ENCODE peak calls at places on chromosomes 6 and 20, in seven cellular contexts. One of them, this sample, is unnamed.

GRCh38 chr6:105352037-105352617 is 50.8 kb downstream of the PREP start:
- DNase-seq in foreskin fibroblast: no peak
- DNase-seq in lower lobe of right lung: no peak
- DNase-seq in stomach: no peak
- DNase-seq in astrocyte of the spinal cord: no peak
- DNase-seq in suprapubic skin: no peak
- DNase-seq in neural crest cell: no peak
- DNase-seq in this sample: no peak

GRCh38 chr20:61788343-61788742 is 277.3 kb downstream of the TAF4 start:
- DNase-seq in foreskin fibroblast: no peak
- DNase-seq in lower lobe of right lung: peak
- DNase-seq in stomach: no peak
- DNase-seq in astrocyte of the spinal cord: no peak
- DNase-seq in suprapubic skin: no peak
- DNase-seq in neural crest cell: no peak
- DNase-seq in this sample: no peak

GRCh38 chr6:45466686-45467085 is 89.0 kb upstream of the SUPT3H start:
- DNase-seq in foreskin fibroblast: no peak
- DNase-seq in lower lobe of right lung: no peak
- DNase-seq in stomach: no peak
- DNase-seq in astrocyte of the spinal cord: no peak
- DNase-seq in suprapubic skin: no peak
- DNase-seq in neural crest cell: no peak
- DNase-seq in this sample: no peak

GRCh38 chr6:41927253-41927652 is 6.0 kb downstream of the BYSL start:
- DNase-seq in foreskin fibroblast: no peak
- DNase-seq in lower lobe of right lung: no peak
- DNase-seq in stomach: no peak
- DNase-seq in astrocyte of the spinal cord: no peak
- DNase-seq in suprapubic skin: no peak
- DNase-seq in neural crest cell: no peak
- DNase-seq in this sample: no peak

GRCh38 chr20:53157443-53158408 is 185.6 kb downstream of the TSHZ2 start:
- DNase-seq in foreskin fibroblast: peak
- DNase-seq in lower lobe of right lung: peak
- DNase-seq in stomach: peak
- DNase-seq in astrocyte of the spinal cord: peak
- DNase-seq in suprapubic skin: no peak
- DNase-seq in neural crest cell: peak
- DNase-seq in this sample: peak

GRCh38 chr20:23235173-23236027 is 115.2 kb upstream of the NXT1 start:
- DNase-seq in foreskin fibroblast: no peak
- DNase-seq in lower lobe of right lung: peak
- DNase-seq in stomach: peak
- DNase-seq in astrocyte of the spinal cord: peak
- DNase-seq in suprapubic skin: peak
- DNase-seq in neural crest cell: peak
- DNase-seq in this sample: no peak

GRCh38 chr6:25332671-25333071 is 53.5 kb downstream of the CARMIL1 start:
- DNase-seq in foreskin fibroblast: no peak
- DNase-seq in lower lobe of right lung: no peak
- DNase-seq in stomach: no peak
- DNase-seq in astrocyte of the spinal cord: no peak
- DNase-seq in suprapubic skin: no peak
- DNase-seq in neural crest cell: no peak
- DNase-seq in this sample: no peak

GRCh38 chr6:91569071-91569470 is 982.2 kb upstream of the MAP3K7 start:
- DNase-seq in foreskin fibroblast: no peak
- DNase-seq in lower lobe of right lung: no peak
- DNase-seq in stomach: no peak
- DNase-seq in astrocyte of the spinal cord: peak
- DNase-seq in suprapubic skin: no peak
- DNase-seq in neural crest cell: no peak
- DNase-seq in this sample: no peak

GRCh38 chr6:372336-372911 is 19.1 kb upstream of the IRF4 start:
- DNase-seq in foreskin fibroblast: no peak
- DNase-seq in lower lobe of right lung: no peak
- DNase-seq in stomach: no peak
- DNase-seq in astrocyte of the spinal cord: no peak
- DNase-seq in suprapubic skin: no peak
- DNase-seq in neural crest cell: no peak
- DNase-seq in this sample: no peak

GRCh38 chr6:75268121-75268987 is 16.2 kb downstream of the TMEM30A start:
- DNase-seq in foreskin fibroblast: no peak
- DNase-seq in lower lobe of right lung: no peak
- DNase-seq in stomach: no peak
- DNase-seq in astrocyte of the spinal cord: no peak
- DNase-seq in suprapubic skin: no peak
- DNase-seq in neural crest cell: no peak
- DNase-seq in this sample: no peak

GRCh38 chr20:43191946-43192847 is 2.5 kb upstream of the PTPRT start:
- DNase-seq in foreskin fibroblast: no peak
- DNase-seq in lower lobe of right lung: no peak
- DNase-seq in stomach: no peak
- DNase-seq in astrocyte of the spinal cord: no peak
- DNase-seq in suprapubic skin: no peak
- DNase-seq in neural crest cell: peak
- DNase-seq in this sample: no peak

GRCh38 chr6:33384581-33385020 is 7.0 kb upstream of the KIFC1 start:
- DNase-seq in foreskin fibroblast: peak
- DNase-seq in lower lobe of right lung: no peak
- DNase-seq in stomach: no peak
- DNase-seq in astrocyte of the spinal cord: peak
- DNase-seq in suprapubic skin: no peak
- DNase-seq in neural crest cell: no peak
- DNase-seq in this sample: no peak

GRCh38 chr6:135423649-135424128 is 73.9 kb downstream of the AHI1 start:
- DNase-seq in foreskin fibroblast: peak
- DNase-seq in lower lobe of right lung: no peak
- DNase-seq in stomach: no peak
- DNase-seq in astrocyte of the spinal cord: peak
- DNase-seq in suprapubic skin: no peak
- DNase-seq in neural crest cell: no peak
- DNase-seq in this sample: peak

GRCh38 chr6:12769556-12770255 is 53.1 kb downstream of the PHACTR1 start:
- DNase-seq in foreskin fibroblast: peak
- DNase-seq in lower lobe of right lung: no peak
- DNase-seq in stomach: no peak
- DNase-seq in astrocyte of the spinal cord: no peak
- DNase-seq in suprapubic skin: no peak
- DNase-seq in neural crest cell: no peak
- DNase-seq in this sample: no peak

GRCh38 chr20:33561981-33562601 is 72.2 kb downstream of the CBFA2T2 start:
- DNase-seq in foreskin fibroblast: peak
- DNase-seq in lower lobe of right lung: no peak
- DNase-seq in stomach: peak
- DNase-seq in astrocyte of the spinal cord: peak
- DNase-seq in suprapubic skin: peak
- DNase-seq in neural crest cell: no peak
- DNase-seq in this sample: peak

GRCh38 chr6:89530982-89531381 is 98.0 kb downstream of the ANKRD6 start:
- DNase-seq in foreskin fibroblast: no peak
- DNase-seq in lower lobe of right lung: no peak
- DNase-seq in stomach: no peak
- DNase-seq in astrocyte of the spinal cord: no peak
- DNase-seq in suprapubic skin: no peak
- DNase-seq in neural crest cell: no peak
- DNase-seq in this sample: no peak

GRCh38 chr20:49167811-49168507 is 20.2 kb downstream of the STAU1 start:
- DNase-seq in foreskin fibroblast: no peak
- DNase-seq in lower lobe of right lung: no peak
- DNase-seq in stomach: no peak
- DNase-seq in astrocyte of the spinal cord: no peak
- DNase-seq in suprapubic skin: no peak
- DNase-seq in neural crest cell: no peak
- DNase-seq in this sample: peak

GRCh38 chr6:21263531-21264287 is 329.8 kb upstream of the SOX4 start:
- DNase-seq in foreskin fibroblast: no peak
- DNase-seq in lower lobe of right lung: no peak
- DNase-seq in stomach: no peak
- DNase-seq in astrocyte of the spinal cord: peak
- DNase-seq in suprapubic skin: no peak
- DNase-seq in neural crest cell: no peak
- DNase-seq in this sample: no peak

GRCh38 chr6:44464051-44464450 is 76.5 kb downstream of the CDC5L start:
- DNase-seq in foreskin fibroblast: no peak
- DNase-seq in lower lobe of right lung: no peak
- DNase-seq in stomach: no peak
- DNase-seq in astrocyte of the spinal cord: no peak
- DNase-seq in suprapubic skin: no peak
- DNase-seq in neural crest cell: no peak
- DNase-seq in this sample: no peak

GRCh38 chr20:23060629-23061028 is 11.2 kb upstream of the THBD start:
- DNase-seq in foreskin fibroblast: no peak
- DNase-seq in lower lobe of right lung: no peak
- DNase-seq in stomach: no peak
- DNase-seq in astrocyte of the spinal cord: no peak
- DNase-seq in suprapubic skin: no peak
- DNase-seq in neural crest cell: no peak
- DNase-seq in this sample: no peak

GRCh38 chr20:62707981-62708521 is 585 bp upstream of the NTSR1 start:
- DNase-seq in foreskin fibroblast: no peak
- DNase-seq in lower lobe of right lung: no peak
- DNase-seq in stomach: no peak
- DNase-seq in astrocyte of the spinal cord: no peak
- DNase-seq in suprapubic skin: no peak
- DNase-seq in neural crest cell: no peak
- DNase-seq in this sample: no peak

GRCh38 chr6:27616313-27617045 is 143.6 kb upstream of the ZNF184 start:
- DNase-seq in foreskin fibroblast: no peak
- DNase-seq in lower lobe of right lung: no peak
- DNase-seq in stomach: no peak
- DNase-seq in astrocyte of the spinal cord: no peak
- DNase-seq in suprapubic skin: no peak
- DNase-seq in neural crest cell: no peak
- DNase-seq in this sample: no peak

GRCh38 chr6:27623103-27623502 is 150.2 kb upstream of the ZNF184 start:
- DNase-seq in foreskin fibroblast: no peak
- DNase-seq in lower lobe of right lung: no peak
- DNase-seq in stomach: no peak
- DNase-seq in astrocyte of the spinal cord: no peak
- DNase-seq in suprapubic skin: no peak
- DNase-seq in neural crest cell: no peak
- DNase-seq in this sample: no peak

GRCh38 chr6:27619436-27619835 is 146.5 kb upstream of the ZNF184 start:
- DNase-seq in foreskin fibroblast: no peak
- DNase-seq in lower lobe of right lung: no peak
- DNase-seq in stomach: no peak
- DNase-seq in astrocyte of the spinal cord: no peak
- DNase-seq in suprapubic skin: no peak
- DNase-seq in neural crest cell: no peak
- DNase-seq in this sample: no peak

GRCh38 chr6:27617046-27617687 is 144.3 kb upstream of the ZNF184 start:
- DNase-seq in foreskin fibroblast: no peak
- DNase-seq in lower lobe of right lung: no peak
- DNase-seq in stomach: no peak
- DNase-seq in astrocyte of the spinal cord: peak
- DNase-seq in suprapubic skin: no peak
- DNase-seq in neural crest cell: no peak
- DNase-seq in this sample: no peak

GRCh38 chr6:27617700-27618689 is 145.1 kb upstream of the ZNF184 start:
- DNase-seq in foreskin fibroblast: no peak
- DNase-seq in lower lobe of right lung: no peak
- DNase-seq in stomach: no peak
- DNase-seq in astrocyte of the spinal cord: peak
- DNase-seq in suprapubic skin: no peak
- DNase-seq in neural crest cell: no peak
- DNase-seq in this sample: no peak
- TF ChIP-seq CTCF in foreskin fibroblast: peak
- TF ChIP-seq CTCF in lower lobe of right lung: no peak
- TF ChIP-seq CTCF in stomach: no peak
- TF ChIP-seq CTCF in astrocyte of the spinal cord: no peak
- TF ChIP-seq CTCF in suprapubic skin: no peak
- TF ChIP-seq CTCF in neural crest cell: peak
- TF ChIP-seq CTCF in this sample: no peak

GRCh38 chr6:53647437-53648094 is 18.0 kb downstream of the KLHL31 start:
- DNase-seq in foreskin fibroblast: no peak
- DNase-seq in lower lobe of right lung: no peak
- DNase-seq in stomach: no peak
- DNase-seq in astrocyte of the spinal cord: no peak
- DNase-seq in suprapubic skin: no peak
- DNase-seq in neural crest cell: no peak
- DNase-seq in this sample: no peak

GRCh38 chr6:53648571-53648970 is 17.0 kb downstream of the KLHL31 start:
- DNase-seq in foreskin fibroblast: no peak
- DNase-seq in lower lobe of right lung: no peak
- DNase-seq in stomach: no peak
- DNase-seq in astrocyte of the spinal cord: no peak
- DNase-seq in suprapubic skin: no peak
- DNase-seq in neural crest cell: no peak
- DNase-seq in this sample: no peak

GRCh38 chr6:53654745-53655240 is 10.8 kb downstream of the KLHL31 start:
- DNase-seq in foreskin fibroblast: no peak
- DNase-seq in lower lobe of right lung: no peak
- DNase-seq in stomach: no peak
- DNase-seq in astrocyte of the spinal cord: peak
- DNase-seq in suprapubic skin: no peak
- DNase-seq in neural crest cell: no peak
- DNase-seq in this sample: no peak

GRCh38 chr6:53651149-53651763 is 14.3 kb downstream of the KLHL31 start:
- DNase-seq in foreskin fibroblast: peak
- DNase-seq in lower lobe of right lung: peak
- DNase-seq in stomach: peak
- DNase-seq in astrocyte of the spinal cord: peak
- DNase-seq in suprapubic skin: no peak
- DNase-seq in neural crest cell: peak
- DNase-seq in this sample: peak

GRCh38 chr6:53651764-53652401 is 13.7 kb downstream of the KLHL31 start:
- DNase-seq in foreskin fibroblast: peak
- DNase-seq in lower lobe of right lung: peak
- DNase-seq in stomach: peak
- DNase-seq in astrocyte of the spinal cord: peak
- DNase-seq in suprapubic skin: peak
- DNase-seq in neural crest cell: peak
- DNase-seq in this sample: no peak
- TF ChIP-seq CTCF in foreskin fibroblast: no peak
- TF ChIP-seq CTCF in lower lobe of right lung: peak
- TF ChIP-seq CTCF in stomach: peak
- TF ChIP-seq CTCF in astrocyte of the spinal cord: peak
- TF ChIP-seq CTCF in suprapubic skin: no peak
- TF ChIP-seq CTCF in neural crest cell: peak
- TF ChIP-seq CTCF in this sample: peak

DNA sequence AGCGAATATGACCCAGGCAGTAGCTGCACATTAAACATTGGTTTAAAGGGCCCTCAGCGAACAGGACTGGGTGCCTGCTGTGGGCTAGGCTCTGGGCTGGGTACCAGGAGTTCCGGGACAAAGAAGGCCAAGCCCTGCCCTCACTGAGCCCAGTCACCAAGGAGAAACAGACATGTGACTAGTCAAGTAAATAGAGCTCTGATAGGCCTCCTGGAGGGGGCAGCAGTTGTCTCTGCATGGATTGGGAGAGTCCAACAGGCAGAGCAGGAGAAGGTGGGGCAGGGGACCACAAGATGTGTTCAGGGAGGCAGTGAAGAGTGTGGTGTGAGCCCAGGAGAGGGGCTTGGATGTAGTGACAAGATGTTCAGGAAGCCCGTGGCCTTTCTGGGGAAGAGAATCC is 3.1 kb downstream of the HM13 start:
- DNase-seq in foreskin fibroblast: peak
- DNase-seq in lower lobe of right lung: no peak
- DNase-seq in stomach: peak
- DNase-seq in astrocyte of the spinal cord: peak
- DNase-seq in suprapubic skin: peak
- DNase-seq in neural crest cell: peak
- DNase-seq in this sample: peak
- TF ChIP-seq CTCF in foreskin fibroblast: peak
- TF ChIP-seq CTCF in lower lobe of right lung: peak
- TF ChIP-seq CTCF in stomach: no peak
- TF ChIP-seq CTCF in astrocyte of the spinal cord: peak
- TF ChIP-seq CTCF in suprapubic skin: no peak
- TF ChIP-seq CTCF in neural crest cell: peak
- TF ChIP-seq CTCF in this sample: peak

GRCh38 chr6:82365011-82365751 is 1.6 kb downstream of the TPBG start:
- DNase-seq in foreskin fibroblast: peak
- DNase-seq in lower lobe of right lung: peak
- DNase-seq in stomach: peak
- DNase-seq in astrocyte of the spinal cord: peak
- DNase-seq in suprapubic skin: no peak
- DNase-seq in neural crest cell: peak
- DNase-seq in this sample: no peak
- TF ChIP-seq CTCF in foreskin fibroblast: no peak
- TF ChIP-seq CTCF in lower lobe of right lung: no peak
- TF ChIP-seq CTCF in stomach: no peak
- TF ChIP-seq CTCF in astrocyte of the spinal cord: peak
- TF ChIP-seq CTCF in suprapubic skin: no peak
- TF ChIP-seq CTCF in neural crest cell: peak
- TF ChIP-seq CTCF in this sample: no peak

This sample was measured in AG09319.